ENCODE peak calls at places on chromosomes 3 and 15, in four cellular contexts. G is Daoy, F is WERI-Rb-1, W is NCI-H2081. T is an unnamed sample.

GRCh38 chr3:32646761-32647160 is 38.2 kb upstream of the CNOT10 start:
- DNase-seq in G (no peak), F (no peak), W (no peak), T (no peak)

GRCh38 chr15:85785887-85786777 is 8.6 kb downstream of the KLHL25 start:
- DNase-seq in G (peak; percentile 65), F (peak; percentile 72), W (peak; percentile 87), T (peak; percentile 87)

GRCh38 chr3:40752492-40752891 is 227.7 kb downstream of the ZNF621 start:
- DNase-seq in G (no peak), F (peak; percentile 40), W (no peak), T (no peak)

GRCh38 chr15:39100106-39100505 is 480.8 kb upstream of the THBS1 start:
- DNase-seq in G (no peak), F (no peak), W (no peak), T (no peak)

GRCh38 chr3:7977245-7978103 is 524.1 kb upstream of the LMCD1 start:
- DNase-seq in G (no peak), F (peak; percentile 44), W (no peak), T (no peak)

GRCh38 chr3:137763594-137763938 is 549 bp upstream of the SOX14 start:
- DNase-seq in G (no peak), F (no peak), W (no peak), T (no peak)

GRCh38 chr3:105518806-105519418 is 152.2 kb downstream of the ALCAM start:
- DNase-seq in G (peak; percentile 48), F (peak; percentile 18), W (peak; percentile 78), T (peak; percentile 83)

GRCh38 chr15:41241251-41241964 is 10.3 kb downstream of the CHP1 start:
- DNase-seq in G (peak; percentile 6), F (no peak), W (peak; percentile 86), T (peak; percentile 82)

GRCh38 chr3:45055032-45055410 is 28.9 kb downstream of the CLEC3B start:
- DNase-seq in G (peak; percentile 23), F (no peak), W (no peak), T (no peak)

GRCh38 chr15:31325432-31325975 is 1.1 kb upstream of the KLF13 start:
- DNase-seq in G (no peak), F (peak; percentile 43), W (peak; percentile 76), T (peak; percentile 70)

GRCh38 chr15:34271493-34271892 is 46.7 kb downstream of the EMC4 start:
- DNase-seq in G (peak; percentile 14), F (no peak), W (no peak), T (no peak)

GRCh38 chr3:156535162-156535627 is 19.7 kb downstream of the SSR3 start:
- DNase-seq in G (peak; percentile 99), F (no peak), W (no peak), T (peak; percentile 12)

GRCh38 chr15:60970246-60971170 is 258.6 kb downstream of the RORA start:
- DNase-seq in G (peak; percentile 48), F (no peak), W (no peak), T (no peak)

GRCh38 chr15:66679657-66680108 is 22.4 kb upstream of the SMAD6 start:
- DNase-seq in G (no peak), F (peak; percentile 74), W (no peak), T (no peak)

GRCh38 chr15:67892559-67893377 is 52.9 kb upstream of the RNU6-1 start:
- DNase-seq in G (no peak), F (no peak), W (no peak), T (no peak)